ENCODE peak calls at places on chromosome X, in seven cellular contexts. A, B, Z, V, K, H and J are unnamed samples.

GRCh38 chrX:11579856-11580595 is 85.7 kb downstream of the ARHGAP6 start:
- DNase-seq in A (no peak), B (no peak), Z (no peak), V (no peak), K (no peak), H (no peak), J (no peak)

GRCh38 chrX:51257490-51257889 is 75.1 kb upstream of the NUDT10 start:
- DNase-seq in A (no peak), B (no peak), Z (no peak), V (no peak), K (no peak), H (no peak), J (no peak)

GRCh38 chrX:143095841-143096240 is 70.1 kb downstream of the SPANXN4 start:
- DNase-seq in A (no peak), B (no peak), Z (no peak), V (no peak), K (no peak), H (no peak), J (no peak)

GRCh38 chrX:134732152-134732551 is 73.9 kb upstream of the PLAC1 start:
- DNase-seq in A (peak; percentile 42), B (no peak), Z (no peak), V (no peak), K (no peak), H (no peak), J (no peak)

GRCh38 chrX:124194209-124194608 is 138.3 kb upstream of the TEX13D start:
- DNase-seq in A (no peak), B (peak; percentile 2), Z (peak; percentile 63), V (no peak), K (no peak), H (no peak), J (no peak)

GRCh38 chrX:28946846-28947245 is 359.6 kb downstream of the IL1RAPL1 start:
- DNase-seq in A (no peak), B (no peak), Z (no peak), V (no peak), K (no peak), H (no peak), J (no peak)

GRCh38 chrX:132622130-132622529 is 133.3 kb upstream of the MBNL3 start:
- DNase-seq in A (no peak), B (no peak), Z (no peak), V (peak; percentile 8), K (no peak), H (no peak), J (peak; percentile 37)

GRCh38 chrX:47358387-47359065 is 11.9 kb upstream of the ZNF157 start:
- DNase-seq in A (no peak), B (no peak), Z (no peak), V (no peak), K (no peak), H (no peak), J (no peak)

GRCh38 chrX:45077748-45078424 is 122.8 kb downstream of the DIPK2B start:
- DNase-seq in A (no peak), B (no peak), Z (no peak), V (no peak), K (no peak), H (no peak), J (no peak)

GRCh38 chrX:8726031-8726652 is 5.8 kb downstream of the ANOS1 start:
- DNase-seq in A (no peak), B (no peak), Z (no peak), V (no peak), K (no peak), H (no peak), J (peak; percentile 47)

DNA sequence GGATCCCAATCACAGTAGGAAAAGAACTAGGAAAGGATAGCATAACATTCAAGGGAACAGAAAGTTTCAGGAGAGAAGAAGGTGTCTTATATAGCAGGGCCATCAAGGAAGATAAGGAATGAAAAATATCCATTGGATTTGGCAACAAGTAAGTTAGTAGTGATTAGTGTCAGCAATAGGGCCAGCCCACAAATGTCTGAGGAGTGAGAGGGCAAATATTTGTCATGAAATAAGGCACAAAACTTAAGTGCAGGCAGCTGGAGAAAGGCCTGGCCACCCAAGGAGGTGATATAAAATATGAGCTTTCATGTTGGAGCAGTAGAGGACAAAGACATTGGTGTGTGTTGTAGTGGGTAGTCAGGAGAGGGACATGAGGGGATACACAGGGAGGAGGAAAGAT is 132.1 kb downstream of the COL4A6 start:
- DNase-seq in A (no peak), B (no peak), Z (no peak), V (no peak), K (no peak), H (no peak), J (no peak)
- H3K27ac ChIP-seq in A (no peak overlapping the region), B (no peak overlapping the region), Z (no peak overlapping the region), V (no peak overlapping the region), K (no peak overlapping the region), H (no peak overlapping the region), J (peak overlapping the region; percentile 38)

GRCh38 chrX:150692837-150693781 is at the start of gene MTMR1:
- DNase-seq in A (peak; percentile 44), B (no peak), Z (peak; percentile 67), V (no peak), K (peak; percentile 42), H (peak; percentile 64), J (no peak)
- H3K27ac ChIP-seq in A (peak within 1 kb of the TSS; percentile 81), B (no peak within 1 kb of the TSS), Z (peak within 1 kb of the TSS; percentile 85), V (peak within 1 kb of the TSS; percentile 59), K (peak within 1 kb of the TSS; percentile 74), H (peak within 1 kb of the TSS; percentile 73), J (peak within 1 kb of the TSS; percentile 89)

GRCh38 chrX:4185086-4185485 is 471.6 kb upstream of the PRKX start:
- DNase-seq in A (no peak), B (no peak), Z (no peak), V (no peak), K (no peak), H (no peak), J (no peak)

GRCh38 chrX:4179031-4179430 is 465.6 kb upstream of the PRKX start:
- DNase-seq in A (no peak), B (no peak), Z (no peak), V (no peak), K (no peak), H (no peak), J (no peak)

GRCh38 chrX:4182010-4182806 is 468.8 kb upstream of the PRKX start:
- DNase-seq in A (no peak), B (no peak), Z (no peak), V (no peak), K (no peak), H (no peak), J (no peak)
- H3K27ac ChIP-seq in A (no peak overlapping the region), B (no peak overlapping the region), Z (no peak overlapping the region), V (no peak overlapping the region), K (no peak overlapping the region), H (no peak overlapping the region), J (no peak overlapping the region)

GRCh38 chrX:71095033-71095432 is 618 bp upstream of the FOXO4 start:
- DNase-seq in A (no peak), B (no peak), Z (no peak), V (no peak), K (no peak), H (no peak), J (no peak)
- H3K27ac ChIP-seq in A (no peak overlapping the region), B (no peak overlapping the region), Z (peak overlapping the region; percentile 76), V (no peak overlapping the region), K (no peak overlapping the region), H (no peak overlapping the region), J (no peak overlapping the region)

GRCh38 chrX:149962859-149963757 is 24.8 kb upstream of the EOLA2 start:
- DNase-seq in A (peak; percentile 58), B (peak; percentile 12), Z (no peak), V (peak; percentile 45), K (peak; percentile 47), H (peak; percentile 54), J (peak; percentile 55)
- H3K27ac ChIP-seq in A (no peak overlapping the region), B (no peak overlapping the region), Z (no peak overlapping the region), V (no peak overlapping the region), K (no peak overlapping the region), H (no peak overlapping the region), J (no peak overlapping the region)

GRCh38 chrX:317424-318067 is 1.1 kb downstream of the GTPBP6 start:
- DNase-seq in A (no peak), B (no peak), Z (no peak), V (no peak), K (no peak), H (no peak), J (no peak)
- H3K27ac ChIP-seq in A (peak overlapping the region; percentile 97), B (peak overlapping the region; percentile 27), Z (peak overlapping the region; percentile 90), V (peak overlapping the region; percentile 35), K (no peak overlapping the region), H (peak overlapping the region; percentile 99), J (no peak overlapping the region)

GRCh38 chrX:110142096-110142495 is 139.2 kb downstream of the TMEM164 start:
- DNase-seq in A (no peak), B (no peak), Z (no peak), V (no peak), K (no peak), H (no peak), J (no peak)

GRCh38 chrX:110135618-110136017 is 132.7 kb downstream of the TMEM164 start:
- DNase-seq in A (no peak), B (no peak), Z (no peak), V (no peak), K (no peak), H (no peak), J (no peak)

GRCh38 chrX:110139172-110139571 is 136.3 kb downstream of the TMEM164 start:
- DNase-seq in A (no peak), B (no peak), Z (no peak), V (no peak), K (no peak), H (no peak), J (no peak)

GRCh38 chrX:110136136-110136535 is 133.2 kb downstream of the TMEM164 start:
- DNase-seq in A (no peak), B (no peak), Z (no peak), V (no peak), K (no peak), H (no peak), J (no peak)

GRCh38 chrX:110138557-110138956 is 135.6 kb downstream of the TMEM164 start:
- DNase-seq in A (no peak), B (no peak), Z (no peak), V (no peak), K (no peak), H (no peak), J (no peak)
- H3K27ac ChIP-seq in A (no peak overlapping the region), B (no peak overlapping the region), Z (no peak overlapping the region), V (no peak overlapping the region), K (no peak overlapping the region), H (no peak overlapping the region), J (no peak overlapping the region)

GRCh38 chrX:1109580-1110119 is 102.8 kb downstream of the CRLF2 start:
- DNase-seq in A (no peak), B (no peak), Z (no peak), V (no peak), K (no peak), H (no peak), J (no peak)
- H3K27ac ChIP-seq in A (no peak overlapping the region), B (no peak overlapping the region), Z (no peak overlapping the region), V (no peak overlapping the region), K (no peak overlapping the region), H (no peak overlapping the region), J (no peak overlapping the region)

DNA sequence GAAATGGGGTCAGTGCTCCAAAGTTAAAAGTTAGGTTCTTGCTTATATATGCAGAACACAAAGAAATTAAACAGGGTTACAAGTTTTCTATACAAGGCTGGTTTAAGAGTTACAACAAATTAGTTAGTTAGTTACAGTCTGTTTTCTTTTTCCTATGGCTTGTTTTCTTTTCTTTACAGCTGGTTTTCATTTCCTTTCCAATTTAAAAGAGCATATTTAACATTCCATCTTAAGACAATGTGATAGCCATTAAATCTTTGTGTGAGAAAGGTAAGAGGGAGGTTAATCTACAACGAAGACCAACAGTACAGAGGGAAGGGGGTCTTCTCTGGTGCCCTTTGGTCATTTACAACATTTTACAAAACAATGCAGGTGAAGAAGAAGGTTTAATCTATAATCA is 290.6 kb downstream of the ZNF674 start:
- DNase-seq in A (no peak), B (no peak), Z (no peak), V (no peak), K (no peak), H (no peak), J (no peak)
- H3K27ac ChIP-seq in A (no peak overlapping the region), B (no peak overlapping the region), Z (no peak overlapping the region), V (no peak overlapping the region), K (no peak overlapping the region), H (no peak overlapping the region), J (peak overlapping the region; percentile 92)